ENCODE peak calls at places on chromosome 14, in seven cellular contexts. G is mesendoderm; V is AG04450; K is IMR-90; X is RPMI7951; O is activated B cell treated with CpG ODN at 0.5 μM for 24 hours; S is activated CD8-positive, alpha-beta memory T cell treated with anti-CD3 and anti-CD28 coated beads, Interleukin-2, amount 50 U/mL, for 4 hours. U is an unnamed sample.

GRCh38 chr14:62667515-62667914 is 377.7 kb downstream of the KCNH5 start:
- DNase-seq in G (no peak), V (no peak), K (peak; percentile 3), X (no peak), O (no peak), S (no peak), U (no peak)

GRCh38 chr14:104206281-104206904 is 68.0 kb downstream of the KIF26A start:
- DNase-seq in G (peak; percentile 46), V (no peak), K (no peak), X (no peak), O (no peak), S (no peak), U (peak; percentile 83)

GRCh38 chr14:88798161-88798560 is 5.4 kb upstream of the EML5 start:
- DNase-seq in G (no peak), V (no peak), K (no peak), X (no peak), O (no peak), S (no peak), U (no peak)

GRCh38 chr14:52080171-52080800 is 11.4 kb upstream of the NID2 start:
- DNase-seq in G (no peak), V (no peak), K (peak; percentile 77), X (peak; percentile 57), O (no peak), S (no peak), U (no peak)

GRCh38 chr14:50001999-50002925 is 109.4 kb downstream of the ARF6 start:
- DNase-seq in G (no peak), V (no peak), K (no peak), X (peak; percentile 58), O (no peak), S (peak; percentile 63), U (peak; percentile 56)

GRCh38 chr14:99621948-99622347 is 17.9 kb upstream of the CCDC85C start:
- DNase-seq in G (no peak), V (no peak), K (no peak), X (no peak), O (no peak), S (no peak), U (no peak)

GRCh38 chr14:95204705-95205104 is 47.4 kb upstream of the DICER1 start:
- DNase-seq in G (no peak), V (no peak), K (no peak), X (no peak), O (no peak), S (no peak), U (no peak)

GRCh38 chr14:64910847-64911495 is 3.3 kb upstream of the CHURC1 start:
- DNase-seq in G (peak; percentile 35), V (peak; percentile 13), K (peak; percentile 55), X (peak; percentile 38), O (no peak), S (no peak), U (no peak)

GRCh38 chr14:50023671-50024490 is 92.5 kb downstream of the VCPKMT start:
- DNase-seq in G (no peak), V (no peak), K (peak; percentile 89), X (peak; percentile 92), O (no peak), S (no peak), U (no peak)

GRCh38 chr14:77290705-77291104 is 19.7 kb upstream of the NGB start:
- DNase-seq in G (peak; percentile 67), V (peak; percentile 10), K (peak; percentile 75), X (no peak), O (no peak), S (no peak), U (no peak)

GRCh38 chr14:75578786-75579781 is 664 bp downstream of the FLVCR2 start:
- DNase-seq in G (peak; percentile 82), V (no peak), K (peak; percentile 31), X (peak; percentile 65), O (no peak), S (no peak), U (peak; percentile 55)

GRCh38 chr14:88079624-88080023 is 74.7 kb downstream of the GPR65 start:
- DNase-seq in G (no peak), V (no peak), K (no peak), X (no peak), O (no peak), S (no peak), U (no peak)

GRCh38 chr14:90295870-90296516 is 35.7 kb downstream of the NRDE2 start:
- DNase-seq in G (no peak), V (no peak), K (peak; percentile 67), X (no peak), O (no peak), S (no peak), U (no peak)

GRCh38 chr14:25150934-25151790 is 101.2 kb upstream of the STXBP6 start:
- DNase-seq in G (peak; percentile 57), V (no peak), K (peak; percentile 71), X (peak; percentile 88), O (no peak), S (no peak), U (no peak)

GRCh38 chr14:56147980-56148901 is 30.0 kb downstream of the PELI2 start:
- DNase-seq in G (peak; percentile 24), V (no peak), K (no peak), X (no peak), O (no peak), S (no peak), U (no peak)

GRCh38 chr14:98900236-98900635 is 371.8 kb downstream of the BCL11B start:
- DNase-seq in G (no peak), V (no peak), K (no peak), X (no peak), O (no peak), S (no peak), U (no peak)

GRCh38 chr14:59020382-59020781 is 168.1 kb upstream of the DAAM1 start:
- DNase-seq in G (peak; percentile 36), V (no peak), K (peak; percentile 46), X (peak; percentile 44), O (no peak), S (no peak), U (peak; percentile 17)

U was measured in left colon.